ENCODE peak calls at places on chromosome 1, in nine cellular contexts. G is cardiac fibroblast; Z is RPMI8226; M is foreskin keratinocyte; R is stimulated activated CD8-positive, alpha-beta memory T cell treated with anti-CD3 and anti-CD28 coated beads, Interleukin-15, amount 100 ng/mL, for 24 hours; W is left ventricle myocardium superior; L is Daoy; I is foreskin fibroblast; F is CD8-positive, alpha-beta T cell. U is an unnamed sample.

GRCh38 chr1:96466842-96467241 is 254.7 kb upstream of the PTBP2 start:
- DNase-seq in W (no peak), M (no peak), R (no peak), I (no peak), G (no peak), F (no peak), L (no peak), Z (no peak), U (no peak)

GRCh38 chr1:119714583-119714982 is 2.8 kb downstream of the PHGDH start:
- DNase-seq in Z (no peak), G (peak), W (no peak), M (no peak), L (no peak), F (no peak), I (no peak), R (no peak), U (no peak)

GRCh38 chr1:234897754-234898454 is 230.7 kb downstream of the TOMM20 start:
- DNase-seq in M (no peak), I (no peak), Z (no peak), L (no peak), W (no peak), G (no peak), R (no peak), F (no peak), U (no peak)

GRCh38 chr1:156805766-156806511 is 10.7 kb downstream of the SH2D2A start:
- DNase-seq in M (peak), I (peak), G (peak), W (peak), F (no peak), L (no peak), R (no peak), Z (no peak), U (no peak)

GRCh38 chr1:227786673-227787512 is 28.6 kb upstream of the PRSS38 start:
- DNase-seq in G (no peak), Z (peak), R (no peak), W (peak), L (no peak), M (no peak), I (no peak), F (no peak), U (peak)

GRCh38 chr1:236465959-236466303 is 57.9 kb upstream of the LGALS8 start:
- DNase-seq in I (no peak), L (no peak), W (no peak), F (no peak), R (no peak), G (no peak), M (peak), Z (peak), U (no peak)

GRCh38 chr1:30771005-30771404 is 13.4 kb upstream of the LAPTM5 start:
- DNase-seq in G (no peak), I (no peak), M (no peak), F (no peak), R (no peak), L (no peak), W (no peak), Z (no peak), U (no peak)

GRCh38 chr1:42922687-42923366 is 35.8 kb downstream of the SLC2A1 start:
- DNase-seq in M (peak), G (peak), Z (peak), F (no peak), I (peak), R (no peak), W (no peak), L (peak), U (peak)

GRCh38 chr1:12251442-12251841 is 21.6 kb downstream of the VPS13D start:
- DNase-seq in L (no peak), G (no peak), F (no peak), M (no peak), W (no peak), Z (no peak), I (peak), R (no peak), U (no peak)

GRCh38 chr1:233668725-233669294 is 54.9 kb downstream of the KCNK1 start:
- DNase-seq in M (peak), W (peak), F (no peak), G (peak), R (no peak), L (peak), I (peak), Z (peak), U (no peak)

GRCh38 chr1:227779651-227780050 is 35.8 kb upstream of the PRSS38 start:
- DNase-seq in I (no peak), Z (no peak), L (no peak), R (no peak), F (no peak), W (no peak), M (no peak), G (no peak), U (peak)

U was measured in mucosa of descending colon.